ENCODE peak calls at places on chromosomes 1 and 21, in six cellular contexts. N is breast epithelium, K is endothelial cell of umbilical vein, V is MM.1S, J is tibial nerve, Z is mammary epithelial cell. R is an unnamed sample. For H3K4me1, the result is how much of the 10 kb centered on the place peaks cover.

GRCh38 chr1:99772809-99773208 is 6.4 kb upstream of the FRRS1 start:
- DNase-seq in K (no peak), V (no peak), Z (no peak), J (no peak), N (no peak), R (no peak)

GRCh38 chr1:13699936-13700520 is at the start of gene PRDM2:
- DNase-seq in V (peak), N (no peak), Z (peak), K (peak), J (peak), R (peak)

GRCh38 chr1:205756552-205756951 is 6.6 kb upstream of the NUCKS1 start:
- DNase-seq in V (no peak), N (no peak), K (no peak), J (no peak), Z (no peak), R (no peak)

GRCh38 chr21:33286600-33287456 is 20.7 kb downstream of the IL10RB start:
- DNase-seq in K (peak), J (no peak), Z (peak), V (no peak), N (no peak), R (peak)

GRCh38 chr1:232793944-232794343 is 11.3 kb upstream of the MAP10 start:
- DNase-seq in J (no peak), N (no peak), Z (peak), K (peak), V (peak), R (no peak)

GRCh38 chr1:24640288-24640687 is 2.8 kb upstream of the SRRM1 start:
- DNase-seq in J (no peak), K (no peak), N (peak), V (no peak), Z (no peak), R (no peak)

GRCh38 chr1:24984800-24985552 is 54.9 kb upstream of the RUNX3 start:
- DNase-seq in J (no peak), V (no peak), K (no peak), N (no peak), Z (no peak), R (no peak)

GRCh38 chr1:157948547-157949152 is 44.8 kb upstream of the KIRREL1 start:
- DNase-seq in N (no peak), Z (peak), K (no peak), V (peak), J (no peak), R (no peak)

GRCh38 chr1:245587435-245588105 is 432.8 kb downstream of the KIF26B start:
- DNase-seq in N (no peak), V (no peak), Z (no peak), J (no peak), K (no peak), R (no peak)

GRCh38 chr1:183633676-183634343 is 1.8 kb downstream of the ARPC5 start:
- DNase-seq in Z (peak), K (peak), V (peak), J (no peak), N (no peak), R (no peak)

GRCh38 chr1:170864784-170865538 is 70.4 kb upstream of the MROH9 start:
- DNase-seq in K (no peak), J (no peak), N (no peak), Z (no peak), V (no peak), R (no peak)

GRCh38 chr1:207049974-207050391 is 1.0 kb downstream of the YOD1 start:
- DNase-seq in K (peak), Z (no peak), J (no peak), N (peak), V (peak), R (peak)

GRCh38 chr21:27582246-27582945 is 615.5 kb upstream of the ADAMTS5 start:
- DNase-seq in K (no peak), N (no peak), Z (peak), J (no peak), V (no peak), R (no peak)

GRCh38 chr1:66495490-66495889 is 38.5 kb upstream of the SGIP1 start:
- DNase-seq in Z (no peak), V (no peak), J (no peak), N (no peak), K (peak), R (no peak)

GRCh38 chr1:116737855-116738318 is 16.3 kb upstream of the CD2 start:
- DNase-seq in Z (no peak), N (no peak), V (peak), J (no peak), K (no peak), R (no peak)

GRCh38 chr1:200869753-200870391 is 2.9 kb upstream of the GPR25 start:
- DNase-seq in Z (no peak), N (no peak), J (no peak), K (no peak), V (no peak), R (peak)

GRCh38 chr21:33428669-33429068 is 25.5 kb downstream of the IFNGR2 start:
- DNase-seq in V (no peak), N (no peak), K (peak), J (no peak), Z (peak), R (no peak)

GRCh38 chr1:91018006-91018405 is 3.8 kb downstream of the ZNF644 start:
- DNase-seq in Z (no peak), J (no peak), K (no peak), V (no peak), N (no peak), R (no peak)

GRCh38 chr1:1290238-1290731 is 10.0 kb downstream of the SCNN1D start:
- DNase-seq in V (peak), K (peak), N (no peak), J (no peak), Z (no peak), R (peak)

GRCh38 chr1:110551278-110551809 is 32.4 kb upstream of the KCNA10 start:
- DNase-seq in Z (no peak), K (no peak), J (no peak), V (no peak), N (no peak), R (no peak)

GRCh38 chr1:167904641-167905040 is 9.3 kb downstream of the ADCY10 start:
- DNase-seq in K (peak), V (no peak), N (no peak), J (no peak), Z (peak), R (no peak)

GRCh38 chr1:205077158-205077933 is 6.9 kb downstream of the TMEM81 start:
- DNase-seq in N (no peak), J (no peak), K (no peak), V (no peak), Z (no peak), R (no peak)

GRCh38 chr1:30353637-30354036 is 369.7 kb downstream of the MATN1 start:
- DNase-seq in K (no peak), Z (no peak), J (no peak), V (no peak), N (no peak), R (no peak)

GRCh38 chr1:150148834-150149489 is 754 bp upstream of the PLEKHO1 start:
- DNase-seq in V (no peak), J (no peak), N (no peak), K (no peak), Z (no peak), R (no peak)

GRCh38 chr1:40032240-40032891 is 8.2 kb upstream of the CAP1 start:
- DNase-seq in V (peak), N (peak), Z (peak), J (no peak), K (peak), R (peak)

GRCh38 chr1:200917291-200917817 is 22.7 kb downstream of the INAVA start:
- DNase-seq in K (no peak), J (no peak), V (no peak), N (no peak), Z (peak), R (no peak)

GRCh38 chr1:20120796-20121195 is 1.5 kb upstream of the PLA2G2D start:
- DNase-seq in J (no peak), K (no peak), V (no peak), Z (no peak), N (no peak), R (no peak)
- H3K4me1 ChIP-seq in J (under half), K (under half), V (under half), Z (under half), N (under half), R (under half)

GRCh38 chr1:93905051-93905450 is 4.2 kb downstream of the GCLM start:
- DNase-seq in K (peak), Z (no peak), J (no peak), N (no peak), V (no peak), R (no peak)
- H3K4me1 ChIP-seq in K (under half), Z (under half), J (under half), N (under half), V (under half), R (under half)

GRCh38 chr1:41158147-41158875 is 83.8 kb downstream of the SCMH1 start:
- DNase-seq in Z (no peak), K (no peak), J (no peak), N (no peak), V (no peak), R (no peak)

GRCh38 chr1:41162441-41162840 is 79.7 kb downstream of the SCMH1 start:
- DNase-seq in N (no peak), Z (no peak), V (no peak), J (no peak), K (no peak), R (no peak)

GRCh38 chr1:41161851-41162250 is 80.3 kb downstream of the SCMH1 start:
- DNase-seq in N (no peak), J (no peak), Z (no peak), V (no peak), K (no peak), R (no peak)

GRCh38 chr1:41164727-41165126 is 77.4 kb downstream of the SCMH1 start:
- DNase-seq in N (no peak), Z (no peak), K (no peak), V (no peak), J (no peak), R (no peak)

DNA sequence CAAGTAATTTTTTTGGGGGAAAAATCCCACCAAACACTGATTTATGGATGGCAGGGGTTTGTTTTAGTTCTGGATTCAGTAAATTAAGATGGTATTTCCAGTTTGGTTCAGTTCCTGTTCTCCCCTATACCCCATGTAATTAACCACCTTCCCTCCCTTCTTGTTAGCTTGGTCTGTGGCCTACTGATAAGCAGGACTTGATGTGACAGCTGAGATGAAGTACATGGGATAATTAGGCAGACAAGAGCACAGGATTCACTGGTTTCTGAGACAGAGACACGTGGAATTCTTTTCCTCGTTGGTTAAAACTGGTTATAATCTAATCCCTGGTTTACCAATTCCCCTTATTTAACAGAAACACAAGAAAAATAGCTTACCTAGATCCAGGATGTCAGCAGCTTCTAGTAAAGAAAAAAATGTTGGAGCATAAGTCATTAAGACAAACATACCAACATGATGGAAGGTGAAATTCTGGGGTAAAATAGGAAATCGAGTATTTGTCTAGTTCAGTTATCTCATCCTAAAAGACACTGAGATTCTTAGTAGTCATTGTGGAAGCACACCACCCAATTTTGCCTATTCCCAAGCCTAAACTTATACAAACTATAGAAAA is 81.5 kb downstream of the SCMH1 start:
- DNase-seq in Z (no peak), J (no peak), N (no peak), V (no peak), K (no peak), R (no peak)
- H3K4me1 ChIP-seq in Z (under half), J (under half), N (under half), V (under half), K (under half), R (under half)

GRCh38 chr1:50853325-50853724 is 106.7 kb downstream of the FAF1 start:
- DNase-seq in Z (no peak), N (no peak), K (no peak), J (no peak), V (no peak), R (no peak)
- H3K4me1 ChIP-seq in Z (under half), N (under half), K (under half), J (under half), V (under half), R (under half)

DNA sequence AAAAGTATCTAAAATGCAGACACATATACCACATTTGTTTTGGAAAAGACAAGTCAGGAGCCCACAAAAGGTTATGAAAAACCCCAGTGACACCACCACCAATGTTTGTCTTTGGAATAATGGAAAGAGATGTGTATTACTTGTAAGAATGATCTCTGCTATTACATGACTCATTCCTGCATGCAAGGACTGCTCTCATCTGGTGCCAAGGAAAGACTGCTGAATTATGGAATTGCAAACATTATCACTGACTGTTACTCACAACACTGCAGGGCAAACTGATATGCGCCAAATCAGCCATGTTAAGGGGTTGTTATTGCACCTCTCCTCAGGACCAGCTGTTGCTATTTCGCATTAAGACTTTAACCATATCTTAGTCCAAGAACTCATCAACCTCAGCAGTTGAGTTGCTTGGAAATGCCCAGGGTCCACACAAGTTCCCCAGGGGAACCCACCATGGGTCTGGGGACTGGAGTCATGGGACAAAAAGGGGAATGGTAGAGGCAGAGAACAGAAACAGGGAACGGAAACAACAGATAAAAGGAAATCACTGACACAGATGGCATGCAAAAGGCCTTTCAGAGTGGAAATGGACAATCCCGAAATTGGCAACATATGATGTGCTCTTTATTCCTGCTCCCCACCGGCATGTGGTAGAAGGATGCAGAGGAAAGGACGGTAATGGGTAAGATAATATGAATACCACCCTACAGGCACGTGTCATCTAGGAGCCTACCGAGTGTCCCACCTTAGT is 34.4 kb downstream of the CAPZB start:
- DNase-seq in J (no peak), K (peak), N (no peak), V (no peak), Z (peak), R (no peak)
- H3K4me1 ChIP-seq in J (under half), K (half or more), N (under half), V (under half), Z (half or more), R (half or more)

GRCh38 chr21:15031790-15032357 is 32.9 kb downstream of the NRIP1 start:
- DNase-seq in J (no peak), K (no peak), Z (no peak), V (no peak), N (no peak), R (no peak)
- H3K4me1 ChIP-seq in J (under half), K (under half), Z (under half), V (under half), N (under half), R (under half)